ENCODE peak calls at places on chromosomes 13 and 19, in seven cellular contexts. One of them, this sample, is unnamed. For H3K4me1, the result is how much of the 10 kb centered on the place peaks cover.

GRCh38 chr19:50198431-50199253 is 4.8 kb upstream of the MYH14 start:
- DNase-seq in fibroblast of lung: no peak
- DNase-seq in CD4-positive, CD25-positive, alpha-beta regulatory T cell: no peak
- DNase-seq in astrocyte: no peak
- DNase-seq in GM23248: no peak
- DNase-seq in effector memory CD4-positive, alpha-beta T cell: no peak
- DNase-seq in CD8-positive, alpha-beta T cell: no peak
- DNase-seq in this sample: no peak

GRCh38 chr19:11373166-11373884 is 1.1 kb upstream of the SWSAP1 start:
- DNase-seq in fibroblast of lung: no peak
- DNase-seq in CD4-positive, CD25-positive, alpha-beta regulatory T cell: no peak
- DNase-seq in astrocyte: peak
- DNase-seq in GM23248: peak
- DNase-seq in effector memory CD4-positive, alpha-beta T cell: no peak
- DNase-seq in CD8-positive, alpha-beta T cell: no peak
- DNase-seq in this sample: no peak

GRCh38 chr13:62119739-62120700 is 704.4 kb upstream of the PCDH20 start:
- DNase-seq in fibroblast of lung: peak
- DNase-seq in CD4-positive, CD25-positive, alpha-beta regulatory T cell: no peak
- DNase-seq in astrocyte: peak
- DNase-seq in GM23248: peak
- DNase-seq in effector memory CD4-positive, alpha-beta T cell: no peak
- DNase-seq in CD8-positive, alpha-beta T cell: no peak
- DNase-seq in this sample: no peak

GRCh38 chr19:39830406-39830805 is 3.6 kb downstream of the DYRK1B start:
- DNase-seq in fibroblast of lung: no peak
- DNase-seq in CD4-positive, CD25-positive, alpha-beta regulatory T cell: no peak
- DNase-seq in astrocyte: no peak
- DNase-seq in GM23248: no peak
- DNase-seq in effector memory CD4-positive, alpha-beta T cell: no peak
- DNase-seq in CD8-positive, alpha-beta T cell: no peak
- DNase-seq in this sample: no peak

GRCh38 chr13:99991806-99992242 is 10.2 kb downstream of the ZIC2 start:
- DNase-seq in fibroblast of lung: no peak
- DNase-seq in CD4-positive, CD25-positive, alpha-beta regulatory T cell: no peak
- DNase-seq in astrocyte: no peak
- DNase-seq in GM23248: no peak
- DNase-seq in effector memory CD4-positive, alpha-beta T cell: no peak
- DNase-seq in CD8-positive, alpha-beta T cell: no peak
- DNase-seq in this sample: no peak

GRCh38 chr13:20685042-20685441 is 18.5 kb upstream of the IL17D start:
- DNase-seq in fibroblast of lung: no peak
- DNase-seq in CD4-positive, CD25-positive, alpha-beta regulatory T cell: no peak
- DNase-seq in astrocyte: no peak
- DNase-seq in GM23248: no peak
- DNase-seq in effector memory CD4-positive, alpha-beta T cell: no peak
- DNase-seq in CD8-positive, alpha-beta T cell: no peak
- DNase-seq in this sample: no peak

GRCh38 chr13:55566334-55566733 is 1574.4 kb upstream of the PRR20A start:
- DNase-seq in fibroblast of lung: no peak
- DNase-seq in CD4-positive, CD25-positive, alpha-beta regulatory T cell: no peak
- DNase-seq in astrocyte: no peak
- DNase-seq in GM23248: no peak
- DNase-seq in effector memory CD4-positive, alpha-beta T cell: no peak
- DNase-seq in CD8-positive, alpha-beta T cell: no peak
- DNase-seq in this sample: no peak

GRCh38 chr13:39510296-39510695 is 92.7 kb downstream of the LHFPL6 start:
- DNase-seq in fibroblast of lung: no peak
- DNase-seq in CD4-positive, CD25-positive, alpha-beta regulatory T cell: no peak
- DNase-seq in astrocyte: no peak
- DNase-seq in GM23248: no peak
- DNase-seq in effector memory CD4-positive, alpha-beta T cell: no peak
- DNase-seq in CD8-positive, alpha-beta T cell: no peak
- DNase-seq in this sample: no peak

GRCh38 chr19:38666662-38667448 is 19.4 kb downstream of the ACTN4 start:
- DNase-seq in fibroblast of lung: peak
- DNase-seq in CD4-positive, CD25-positive, alpha-beta regulatory T cell: no peak
- DNase-seq in astrocyte: peak
- DNase-seq in GM23248: peak
- DNase-seq in effector memory CD4-positive, alpha-beta T cell: peak
- DNase-seq in CD8-positive, alpha-beta T cell: no peak
- DNase-seq in this sample: peak

GRCh38 chr13:88071371-88071770 is 400.2 kb downstream of the SLITRK5 start:
- DNase-seq in fibroblast of lung: no peak
- DNase-seq in CD4-positive, CD25-positive, alpha-beta regulatory T cell: no peak
- DNase-seq in astrocyte: no peak
- DNase-seq in GM23248: no peak
- DNase-seq in effector memory CD4-positive, alpha-beta T cell: no peak
- DNase-seq in CD8-positive, alpha-beta T cell: no peak
- DNase-seq in this sample: no peak

GRCh38 chr13:113117956-113118327 is 4.7 kb upstream of the F10 start:
- DNase-seq in fibroblast of lung: no peak
- DNase-seq in CD4-positive, CD25-positive, alpha-beta regulatory T cell: no peak
- DNase-seq in astrocyte: no peak
- DNase-seq in GM23248: no peak
- DNase-seq in effector memory CD4-positive, alpha-beta T cell: no peak
- DNase-seq in CD8-positive, alpha-beta T cell: no peak
- DNase-seq in this sample: no peak

GRCh38 chr19:16369664-16370576 is 45.3 kb downstream of the KLF2 start:
- DNase-seq in fibroblast of lung: no peak
- DNase-seq in CD4-positive, CD25-positive, alpha-beta regulatory T cell: peak
- DNase-seq in astrocyte: no peak
- DNase-seq in GM23248: no peak
- DNase-seq in effector memory CD4-positive, alpha-beta T cell: peak
- DNase-seq in CD8-positive, alpha-beta T cell: peak
- DNase-seq in this sample: peak

GRCh38 chr13:86052141-86052540 is 252.9 kb upstream of the SLITRK6 start:
- DNase-seq in fibroblast of lung: no peak
- DNase-seq in CD4-positive, CD25-positive, alpha-beta regulatory T cell: no peak
- DNase-seq in astrocyte: no peak
- DNase-seq in GM23248: no peak
- DNase-seq in effector memory CD4-positive, alpha-beta T cell: no peak
- DNase-seq in CD8-positive, alpha-beta T cell: no peak
- DNase-seq in this sample: no peak

GRCh38 chr13:37685206-37685605 is 86.6 kb upstream of the POSTN start:
- DNase-seq in fibroblast of lung: no peak
- DNase-seq in CD4-positive, CD25-positive, alpha-beta regulatory T cell: no peak
- DNase-seq in astrocyte: peak
- DNase-seq in GM23248: no peak
- DNase-seq in effector memory CD4-positive, alpha-beta T cell: no peak
- DNase-seq in CD8-positive, alpha-beta T cell: no peak
- DNase-seq in this sample: no peak

GRCh38 chr19:5624154-5624663 is 1.3 kb downstream of the SAFB start:
- DNase-seq in fibroblast of lung: peak
- DNase-seq in CD4-positive, CD25-positive, alpha-beta regulatory T cell: no peak
- DNase-seq in astrocyte: peak
- DNase-seq in GM23248: peak
- DNase-seq in effector memory CD4-positive, alpha-beta T cell: no peak
- DNase-seq in CD8-positive, alpha-beta T cell: no peak
- DNase-seq in this sample: peak

GRCh38 chr19:55149078-55150003 is at the start of gene TNNT1:
- DNase-seq in fibroblast of lung: no peak
- DNase-seq in CD4-positive, CD25-positive, alpha-beta regulatory T cell: no peak
- DNase-seq in astrocyte: no peak
- DNase-seq in GM23248: peak
- DNase-seq in effector memory CD4-positive, alpha-beta T cell: no peak
- DNase-seq in CD8-positive, alpha-beta T cell: no peak
- DNase-seq in this sample: no peak

GRCh38 chr13:73672492-73672891 is 461.7 kb downstream of the KLF12 start:
- DNase-seq in fibroblast of lung: no peak
- DNase-seq in CD4-positive, CD25-positive, alpha-beta regulatory T cell: no peak
- DNase-seq in astrocyte: peak
- DNase-seq in GM23248: no peak
- DNase-seq in effector memory CD4-positive, alpha-beta T cell: no peak
- DNase-seq in CD8-positive, alpha-beta T cell: no peak
- DNase-seq in this sample: no peak

GRCh38 chr19:49973987-49974386 is 13.0 kb upstream of the SIGLEC11 start:
- DNase-seq in fibroblast of lung: no peak
- DNase-seq in CD4-positive, CD25-positive, alpha-beta regulatory T cell: no peak
- DNase-seq in astrocyte: no peak
- DNase-seq in GM23248: no peak
- DNase-seq in effector memory CD4-positive, alpha-beta T cell: no peak
- DNase-seq in CD8-positive, alpha-beta T cell: no peak
- DNase-seq in this sample: no peak

GRCh38 chr13:36820222-36820621 is 1.2 kb downstream of the RFXAP start:
- DNase-seq in fibroblast of lung: no peak
- DNase-seq in CD4-positive, CD25-positive, alpha-beta regulatory T cell: no peak
- DNase-seq in astrocyte: no peak
- DNase-seq in GM23248: peak
- DNase-seq in effector memory CD4-positive, alpha-beta T cell: no peak
- DNase-seq in CD8-positive, alpha-beta T cell: no peak
- DNase-seq in this sample: peak

GRCh38 chr13:44155422-44156293 is 218.0 kb upstream of the SERP2 start:
- DNase-seq in fibroblast of lung: peak
- DNase-seq in CD4-positive, CD25-positive, alpha-beta regulatory T cell: no peak
- DNase-seq in astrocyte: no peak
- DNase-seq in GM23248: peak
- DNase-seq in effector memory CD4-positive, alpha-beta T cell: no peak
- DNase-seq in CD8-positive, alpha-beta T cell: no peak
- DNase-seq in this sample: no peak

GRCh38 chr13:112821340-112822055 is 131.7 kb downstream of the ATP11A start:
- DNase-seq in fibroblast of lung: no peak
- DNase-seq in CD4-positive, CD25-positive, alpha-beta regulatory T cell: no peak
- DNase-seq in astrocyte: no peak
- DNase-seq in GM23248: peak
- DNase-seq in effector memory CD4-positive, alpha-beta T cell: no peak
- DNase-seq in CD8-positive, alpha-beta T cell: no peak
- DNase-seq in this sample: no peak

GRCh38 chr19:36401475-36401874 is 17.0 kb downstream of the ZFP82 start:
- DNase-seq in fibroblast of lung: no peak
- DNase-seq in CD4-positive, CD25-positive, alpha-beta regulatory T cell: no peak
- DNase-seq in astrocyte: no peak
- DNase-seq in GM23248: no peak
- DNase-seq in effector memory CD4-positive, alpha-beta T cell: no peak
- DNase-seq in CD8-positive, alpha-beta T cell: no peak
- DNase-seq in this sample: no peak

GRCh38 chr19:55383789-55384575 is at the start of gene TMEM238:
- DNase-seq in fibroblast of lung: peak
- DNase-seq in CD4-positive, CD25-positive, alpha-beta regulatory T cell: peak
- DNase-seq in astrocyte: peak
- DNase-seq in GM23248: peak
- DNase-seq in effector memory CD4-positive, alpha-beta T cell: peak
- DNase-seq in CD8-positive, alpha-beta T cell: no peak
- DNase-seq in this sample: peak

DNA sequence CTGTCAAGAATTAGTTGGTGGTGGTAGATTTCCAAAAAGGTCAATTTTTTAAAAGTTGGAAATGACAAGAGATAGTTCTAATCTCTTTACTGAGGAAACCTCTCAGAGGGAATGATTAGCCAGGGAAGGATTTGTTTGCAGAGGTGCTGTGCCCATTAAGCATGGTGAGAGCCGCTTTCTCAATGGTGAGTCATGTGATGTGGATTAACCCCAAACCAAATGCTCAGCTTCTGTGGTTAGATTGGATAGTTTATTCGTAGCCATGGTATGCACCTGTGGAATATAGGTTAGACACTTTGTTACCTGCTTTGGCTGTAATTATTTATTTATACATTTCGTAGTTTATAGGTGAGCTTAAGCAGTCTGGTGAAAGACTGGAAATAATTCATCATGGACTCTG is 7.1 kb downstream of the HNRNPM start:
- DNase-seq in fibroblast of lung: peak
- DNase-seq in CD4-positive, CD25-positive, alpha-beta regulatory T cell: no peak
- DNase-seq in astrocyte: peak
- DNase-seq in GM23248: peak
- DNase-seq in effector memory CD4-positive, alpha-beta T cell: no peak
- DNase-seq in CD8-positive, alpha-beta T cell: no peak
- DNase-seq in this sample: no peak
- H3K4me1 ChIP-seq in fibroblast of lung: under half
- H3K4me1 ChIP-seq in CD4-positive, CD25-positive, alpha-beta regulatory T cell: half or more
- H3K4me1 ChIP-seq in astrocyte: under half
- H3K4me1 ChIP-seq in GM23248: under half
- H3K4me1 ChIP-seq in effector memory CD4-positive, alpha-beta T cell: half or more
- H3K4me1 ChIP-seq in CD8-positive, alpha-beta T cell: half or more
- H3K4me1 ChIP-seq in this sample: half or more

DNA sequence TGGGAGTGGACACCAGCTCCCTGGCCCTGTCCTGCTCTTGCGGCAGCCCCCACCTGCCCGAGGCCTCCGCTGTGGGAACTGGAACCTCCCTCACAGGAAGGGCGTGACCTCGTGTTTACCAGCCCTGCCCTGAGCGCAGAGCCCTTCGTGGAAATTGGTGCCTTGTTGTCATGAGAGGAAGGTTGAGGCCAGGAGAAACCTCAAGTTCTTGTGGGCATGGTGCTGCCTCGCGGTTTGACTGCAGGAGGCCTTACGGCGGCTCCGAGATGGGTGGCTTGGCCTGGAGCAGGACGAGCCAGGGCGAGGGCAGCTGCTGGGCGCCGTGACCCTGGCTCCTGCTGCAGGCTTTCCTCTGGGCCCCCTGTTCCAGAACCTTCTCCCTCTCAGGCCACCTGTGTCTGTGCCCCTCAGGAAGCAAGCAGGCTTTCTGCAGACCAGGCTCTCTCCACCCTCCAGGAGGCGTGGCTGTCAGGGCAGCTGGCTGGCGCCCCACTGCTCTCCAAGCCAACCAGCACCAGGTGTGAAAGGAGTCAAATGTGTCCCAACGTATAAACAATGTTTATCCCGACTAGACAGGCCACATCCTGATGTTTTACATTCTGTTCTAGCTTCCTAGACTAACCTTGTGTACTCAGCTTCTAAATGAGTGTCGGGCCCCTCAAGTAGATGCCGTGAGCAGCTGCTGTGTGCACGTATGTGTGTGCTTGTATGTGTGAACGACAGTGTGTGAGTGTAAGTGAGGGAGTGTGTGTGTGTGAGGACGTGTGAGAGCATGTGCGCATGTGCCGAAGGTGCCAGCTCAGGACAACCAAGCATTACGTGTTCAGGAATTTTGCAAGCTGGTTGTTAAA is 10.4 kb upstream of the RASA3 start:
- DNase-seq in fibroblast of lung: peak
- DNase-seq in CD4-positive, CD25-positive, alpha-beta regulatory T cell: peak
- DNase-seq in astrocyte: no peak
- DNase-seq in GM23248: no peak
- DNase-seq in effector memory CD4-positive, alpha-beta T cell: peak
- DNase-seq in CD8-positive, alpha-beta T cell: peak
- DNase-seq in this sample: peak
- H3K4me3 ChIP-seq in fibroblast of lung: no peak
- H3K4me3 ChIP-seq in CD4-positive, CD25-positive, alpha-beta regulatory T cell: peak
- H3K4me3 ChIP-seq in astrocyte: no peak
- H3K4me3 ChIP-seq in GM23248: no peak
- H3K4me3 ChIP-seq in effector memory CD4-positive, alpha-beta T cell: peak
- H3K4me3 ChIP-seq in CD8-positive, alpha-beta T cell: peak
- H3K4me3 ChIP-seq in this sample: peak

GRCh38 chr19:18667531-18668251 is 15.8 kb upstream of the CRTC1 start:
- DNase-seq in fibroblast of lung: no peak
- DNase-seq in CD4-positive, CD25-positive, alpha-beta regulatory T cell: no peak
- DNase-seq in astrocyte: no peak
- DNase-seq in GM23248: no peak
- DNase-seq in effector memory CD4-positive, alpha-beta T cell: no peak
- DNase-seq in CD8-positive, alpha-beta T cell: no peak
- DNase-seq in this sample: no peak
- H3K4me1 ChIP-seq in fibroblast of lung: under half
- H3K4me1 ChIP-seq in CD4-positive, CD25-positive, alpha-beta regulatory T cell: under half
- H3K4me1 ChIP-seq in astrocyte: under half
- H3K4me1 ChIP-seq in GM23248: under half
- H3K4me1 ChIP-seq in effector memory CD4-positive, alpha-beta T cell: under half
- H3K4me1 ChIP-seq in CD8-positive, alpha-beta T cell: under half
- H3K4me1 ChIP-seq in this sample: under half

DNA sequence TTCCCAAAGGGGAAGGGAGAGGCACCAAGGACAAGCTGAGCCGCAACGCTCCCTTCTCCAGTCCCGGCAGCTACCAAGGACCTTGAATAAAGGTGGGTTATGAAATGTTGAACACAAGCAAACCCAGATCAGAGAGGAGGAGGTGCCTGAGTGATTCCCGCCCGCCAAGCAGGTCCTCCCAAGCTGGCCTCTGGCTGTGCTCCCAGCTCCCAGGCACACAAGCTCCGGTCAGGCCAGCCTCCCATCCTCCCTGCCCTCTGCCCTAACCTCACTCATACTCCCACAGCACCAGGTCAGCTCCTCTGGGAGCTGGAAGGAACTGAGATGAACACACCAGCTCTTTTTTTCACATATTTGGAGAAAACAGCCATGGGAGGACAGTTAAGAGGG is 3.7 kb downstream of the NAPA start:
- DNase-seq in fibroblast of lung: no peak
- DNase-seq in CD4-positive, CD25-positive, alpha-beta regulatory T cell: no peak
- DNase-seq in astrocyte: no peak
- DNase-seq in GM23248: peak
- DNase-seq in effector memory CD4-positive, alpha-beta T cell: no peak
- DNase-seq in CD8-positive, alpha-beta T cell: no peak
- DNase-seq in this sample: no peak
- H3K4me3 ChIP-seq in fibroblast of lung: no peak
- H3K4me3 ChIP-seq in CD4-positive, CD25-positive, alpha-beta regulatory T cell: no peak
- H3K4me3 ChIP-seq in astrocyte: no peak
- H3K4me3 ChIP-seq in GM23248: no peak
- H3K4me3 ChIP-seq in effector memory CD4-positive, alpha-beta T cell: no peak
- H3K4me3 ChIP-seq in CD8-positive, alpha-beta T cell: no peak
- H3K4me3 ChIP-seq in this sample: no peak

This sample was measured in CD4-positive, alpha-beta memory T cell.